ENCODE peak calls at places on chromosomes 3 and 15, in eight cellular contexts. J, D, Z, K, V, B, Q and F are unnamed samples.
A peak's percentile ranks its signal among the peaks of the same experiment; 100 is the strongest.

GRCh38 chr3:28286595-28286994 is 45.2 kb downstream of the CMC1 start:
- DNase-seq in J (no peak), D (peak; percentile 14), Z (peak; percentile 24), K (no peak), V (no peak), B (no peak), Q (peak; percentile 45), F (no peak)

GRCh38 chr15:58666957-58667356 is 82.5 kb downstream of the ADAM10 start:
- DNase-seq in J (no peak), D (no peak), Z (no peak), K (no peak), V (no peak), B (no peak), Q (peak; percentile 7), F (no peak)

GRCh38 chr3:98564282-98565005 is 29.0 kb downstream of the CPOX start:
- DNase-seq in J (no peak), D (no peak), Z (no peak), K (no peak), V (no peak), B (no peak), Q (no peak), F (no peak)

GRCh38 chr3:127796751-127797150 is 25.6 kb downstream of the MGLL start:
- DNase-seq in J (no peak), D (peak; percentile 70), Z (no peak), K (no peak), V (no peak), B (no peak), Q (no peak), F (no peak)

GRCh38 chr3:105781871-105782270 is 86.9 kb downstream of the CBLB start:
- DNase-seq in J (no peak), D (no peak), Z (no peak), K (no peak), V (no peak), B (no peak), Q (no peak), F (no peak)

GRCh38 chr15:70783610-70784021 is 20.3 kb upstream of the UACA start:
- DNase-seq in J (no peak), D (no peak), Z (no peak), K (no peak), V (no peak), B (no peak), Q (no peak), F (no peak)

GRCh38 chr3:30924763-30925162 is 30.3 kb upstream of the GADL1 start:
- DNase-seq in J (no peak), D (no peak), Z (no peak), K (no peak), V (no peak), B (no peak), Q (no peak), F (no peak)

GRCh38 chr3:138594150-138594934 is at the start of gene CEP70:
- DNase-seq in J (peak; percentile 85), D (no peak), Z (peak; percentile 92), K (peak; percentile 84), V (peak; percentile 97), B (peak; percentile 79), Q (peak; percentile 97), F (peak; percentile 88)

GRCh38 chr15:40766906-40767837 is 2.6 kb upstream of the C15orf62 start:
- DNase-seq in J (no peak), D (no peak), Z (no peak), K (no peak), V (no peak), B (no peak), Q (no peak), F (no peak)

GRCh38 chr3:56758539-56758981 is 43.2 kb downstream of the ARHGEF3 start:
- DNase-seq in J (no peak), D (no peak), Z (no peak), K (peak; percentile 11), V (no peak), B (no peak), Q (peak; percentile 38), F (no peak)

GRCh38 chr3:169678122-169678521 is 14.6 kb upstream of the MECOM start:
- DNase-seq in J (no peak), D (no peak), Z (no peak), K (no peak), V (no peak), B (no peak), Q (no peak), F (no peak)

GRCh38 chr3:192082733-192083660 is 622.0 kb downstream of the PYDC2 start:
- DNase-seq in J (no peak), D (peak; percentile 36), Z (no peak), K (no peak), V (no peak), B (no peak), Q (no peak), F (no peak)

GRCh38 chr3:114674041-114674440 is 380.2 kb downstream of the TIGIT start:
- DNase-seq in J (no peak), D (no peak), Z (no peak), K (no peak), V (no peak), B (no peak), Q (no peak), F (no peak)

GRCh38 chr15:26260517-26261133 is 397.5 kb upstream of the ATP10A start:
- DNase-seq in J (peak; percentile 50), D (no peak), Z (peak; percentile 39), K (peak; percentile 26), V (no peak), B (no peak), Q (peak; percentile 5), F (no peak)

GRCh38 chr15:32676095-32676643 is 34.7 kb downstream of the SCG5 start:
- DNase-seq in J (no peak), D (no peak), Z (no peak), K (no peak), V (no peak), B (no peak), Q (no peak), F (no peak)

GRCh38 chr3:156816091-156816793 is 9.9 kb upstream of the LEKR1 start:
- DNase-seq in J (peak; percentile 40), D (no peak), Z (peak; percentile 13), K (no peak), V (peak; percentile 81), B (no peak), Q (peak; percentile 48), F (no peak)

GRCh38 chr15:100784493-100785180 is 95.0 kb upstream of the ALDH1A3 start:
- DNase-seq in J (no peak), D (no peak), Z (no peak), K (no peak), V (no peak), B (no peak), Q (no peak), F (no peak)

GRCh38 chr3:197835509-197835908 is 44.5 kb downstream of the LRCH3 start:
- DNase-seq in J (no peak), D (no peak), Z (no peak), K (no peak), V (no peak), B (no peak), Q (no peak), F (no peak)

GRCh38 chr3:42569743-42570142 is 12.0 kb downstream of the SEC22C start:
- DNase-seq in J (no peak), D (no peak), Z (no peak), K (no peak), V (no peak), B (no peak), Q (no peak), F (no peak)

GRCh38 chr3:174973465-174973864 is 114.3 kb downstream of the NAALADL2 start:
- DNase-seq in J (no peak), D (no peak), Z (no peak), K (no peak), V (no peak), B (no peak), Q (no peak), F (no peak)

GRCh38 chr3:16188071-16188470 is 13.6 kb downstream of the GALNT15 start:
- DNase-seq in J (no peak), D (no peak), Z (no peak), K (no peak), V (no peak), B (no peak), Q (no peak), F (no peak)

GRCh38 chr3:79521221-79521848 is 246.5 kb downstream of the ROBO1 start:
- DNase-seq in J (no peak), D (peak; percentile 45), Z (peak; percentile 35), K (peak; percentile 15), V (no peak), B (no peak), Q (peak; percentile 75), F (no peak)

GRCh38 chr3:111662907-111663306 is 67.8 kb upstream of the ZBED2 start:
- DNase-seq in J (no peak), D (no peak), Z (no peak), K (peak; percentile 42), V (no peak), B (no peak), Q (no peak), F (no peak)

GRCh38 chr3:58665410-58665809 is 1.2 kb downstream of the FAM3D start:
- DNase-seq in J (no peak), D (no peak), Z (no peak), K (no peak), V (no peak), B (no peak), Q (no peak), F (no peak)

GRCh38 chr3:19104459-19104858 is 43.9 kb upstream of the KCNH8 start:
- DNase-seq in J (no peak), D (no peak), Z (no peak), K (no peak), V (no peak), B (no peak), Q (no peak), F (no peak)

GRCh38 chr3:159586587-159587202 is 401.9 kb upstream of the IL12A start:
- DNase-seq in J (peak; percentile 42), D (no peak), Z (peak; percentile 63), K (no peak), V (no peak), B (no peak), Q (peak; percentile 35), F (no peak)

GRCh38 chr15:90414408-90415028 is 26.5 kb downstream of the IQGAP1 start:
- DNase-seq in J (no peak), D (no peak), Z (no peak), K (no peak), V (no peak), B (no peak), Q (no peak), F (no peak)

GRCh38 chr15:101086394-101087171 is 165.3 kb downstream of the CHSY1 start:
- DNase-seq in J (no peak), D (no peak), Z (no peak), K (peak; percentile 65), V (peak; percentile 72), B (no peak), Q (no peak), F (no peak)

GRCh38 chr3:5299146-5299545 is 111.6 kb downstream of the EDEM1 start:
- DNase-seq in J (no peak), D (no peak), Z (no peak), K (no peak), V (no peak), B (no peak), Q (no peak), F (no peak)

GRCh38 chr3:64158334-64158733 is 66.9 kb downstream of the PRICKLE2 start:
- DNase-seq in J (no peak), D (no peak), Z (no peak), K (no peak), V (no peak), B (no peak), Q (no peak), F (no peak)

GRCh38 chr3:129449279-129450115 is 9.5 kb downstream of the IFT122 start:
- DNase-seq in J (no peak), D (no peak), Z (no peak), K (no peak), V (no peak), B (no peak), Q (peak; percentile 57), F (no peak)

GRCh38 chr15:93719941-93720351 is 511.4 kb upstream of the MCTP2 start:
- DNase-seq in J (no peak), D (no peak), Z (no peak), K (no peak), V (no peak), B (no peak), Q (no peak), F (no peak)

GRCh38 chr15:60531811-60532210 is 52.9 kb upstream of the ICE2 start:
- DNase-seq in J (no peak), D (no peak), Z (no peak), K (no peak), V (no peak), B (no peak), Q (no peak), F (no peak)

GRCh38 chr15:81165565-81165964 is 31.1 kb upstream of the IL16 start:
- DNase-seq in J (no peak), D (no peak), Z (no peak), K (no peak), V (no peak), B (no peak), Q (no peak), F (no peak)